ENCODE peak calls at places on chromosomes 7 and 10, in five cellular contexts. C, F, S, P and G are unnamed samples.

GRCh38 chr7:10677668-10678232 is 295.9 kb upstream of the PHF14 start:
- DNase-seq in P (no peak), C (no peak), F (no peak), S (no peak), G (no peak)

GRCh38 chr7:135761751-135762488 is 13.3 kb upstream of the FAM180A start:
- DNase-seq in C (no peak), P (no peak), S (no peak), F (no peak), G (no peak)

GRCh38 chr7:24982917-24983316 is 2.9 kb upstream of the OSBPL3 start:
- DNase-seq in S (no peak), F (no peak), C (no peak), P (no peak), G (no peak)

GRCh38 chr7:93015193-93016084 is 102.3 kb downstream of the SAMD9 start:
- DNase-seq in C (no peak), S (no peak), F (no peak), P (no peak), G (no peak)

GRCh38 chr10:51156913-51157312 is 82.6 kb downstream of the PRKG1 start:
- DNase-seq in S (peak), C (no peak), F (no peak), P (no peak), G (no peak)

GRCh38 chr7:112022128-112022527 is 184.1 kb downstream of the DOCK4 start:
- DNase-seq in P (no peak), F (no peak), S (no peak), C (no peak), G (no peak)

GRCh38 chr10:28592953-28593352 is 60.0 kb downstream of the WAC start:
- DNase-seq in S (peak), C (no peak), P (no peak), F (no peak), G (no peak)

GRCh38 chr7:45700556-45700955 is 126.4 kb downstream of the ADCY1 start:
- DNase-seq in P (no peak), F (no peak), C (peak), S (no peak), G (no peak)

GRCh38 chr7:105267244-105267643 is 121.5 kb downstream of the SRPK2 start:
- DNase-seq in C (no peak), S (no peak), F (no peak), P (no peak), G (no peak)

GRCh38 chr7:46454796-46455195 is 533.7 kb upstream of the IGFBP3 start:
- DNase-seq in S (no peak), C (peak), P (no peak), F (no peak), G (no peak)

GRCh38 chr7:95526128-95526738 is 40.5 kb downstream of the ASB4 start:
- DNase-seq in S (no peak), F (no peak), C (no peak), P (no peak), G (no peak)

GRCh38 chr10:97792058-97792721 is 20.4 kb upstream of the SFRP5 start:
- DNase-seq in S (peak), F (peak), C (peak), P (peak), G (peak)

GRCh38 chr10:35219906-35220890 is 93.6 kb downstream of the CREM start:
- DNase-seq in F (no peak), S (no peak), C (no peak), P (no peak), G (no peak)

GRCh38 chr7:30238721-30239441 is 45.5 kb upstream of the ZNRF2 start:
- DNase-seq in C (peak), F (no peak), S (peak), P (peak), G (no peak)

GRCh38 chr10:79356104-79356503 is 8.8 kb downstream of the PPIF start:
- DNase-seq in C (no peak), S (no peak), F (no peak), P (no peak), G (no peak)

GRCh38 chr10:128932071-128932820 is 534.8 kb upstream of the MGMT start:
- DNase-seq in F (no peak), P (no peak), S (no peak), C (no peak), G (no peak)